ENCODE peak calls at places on chromosomes 11 and 22, in nine cellular contexts. S is sigmoid colon, Q is tibial nerve, T is HCT116, A is spleen, B is ovary, E is adrenal gland, W is IMR-90, Y is body of pancreas. F is an unnamed sample.

GRCh38 chr11:68664906-68665305 is 19.4 kb upstream of the GAL start:
- DNase-seq in S (peak), Q (no peak), T (no peak), A (peak), B (no peak), E (no peak), W (no peak), Y (no peak), F (no peak)

GRCh38 chr22:49212466-49212865 is 615.2 kb downstream of the BRD1 start:
- DNase-seq in S (peak), Q (no peak), T (no peak), A (peak), B (peak), E (peak), W (no peak), Y (peak), F (no peak)

GRCh38 chr22:19745155-19746133 is 15.1 kb upstream of the TBX1 start:
- DNase-seq in S (no peak), Q (no peak), T (no peak), A (no peak), B (no peak), E (no peak), W (no peak), Y (no peak), F (no peak)

GRCh38 chr22:31945971-31946680 is 1.8 kb downstream of the YWHAH start:
- DNase-seq in S (no peak), Q (no peak), T (no peak), A (peak), B (no peak), E (no peak), W (peak), Y (peak), F (no peak)

GRCh38 chr22:20298803-20299735 is 20.8 kb downstream of the DGCR6L start:
- DNase-seq in S (peak), Q (peak), T (peak), A (peak), B (peak), E (peak), W (peak), Y (peak), F (peak)

GRCh38 chr11:13184295-13184794 is 93.2 kb upstream of the BMAL1 start:
- DNase-seq in S (no peak), Q (no peak), T (no peak), A (no peak), B (no peak), E (no peak), W (no peak), Y (no peak), F (no peak)

GRCh38 chr11:73404048-73404447 is 27.8 kb downstream of the RELT start:
- DNase-seq in S (peak), Q (peak), T (peak), A (peak), B (peak), E (peak), W (peak), Y (peak), F (no peak)

GRCh38 chr11:70414341-70415100 is 16.2 kb downstream of the CTTN start:
- DNase-seq in S (no peak), Q (no peak), T (no peak), A (no peak), B (no peak), E (no peak), W (no peak), Y (no peak), F (no peak)

GRCh38 chr11:122655527-122656072 is at the start of gene UBASH3B:
- DNase-seq in S (peak), Q (peak), T (peak), A (peak), B (peak), E (peak), W (peak), Y (peak), F (peak)

GRCh38 chr11:86916330-86916729 is 38.9 kb downstream of the FZD4 start:
- DNase-seq in S (no peak), Q (no peak), T (peak), A (no peak), B (no peak), E (no peak), W (peak), Y (no peak), F (no peak)

GRCh38 chr22:28171135-28171534 is 252.1 kb upstream of the PITPNB start:
- DNase-seq in S (no peak), Q (no peak), T (no peak), A (no peak), B (no peak), E (no peak), W (no peak), Y (no peak), F (no peak)

GRCh38 chr11:10666556-10666955 is 27.0 kb downstream of the IRAG1 start:
- DNase-seq in S (no peak), Q (no peak), T (no peak), A (no peak), B (no peak), E (no peak), W (peak), Y (no peak), F (no peak)

GRCh38 chr11:96878299-96879051 is 488.7 kb downstream of the JRKL start:
- DNase-seq in S (peak), Q (no peak), T (no peak), A (no peak), B (no peak), E (no peak), W (no peak), Y (no peak), F (no peak)

GRCh38 chr11:45233121-45233803 is 52.9 kb downstream of the SYT13 start:
- DNase-seq in S (peak), Q (peak), T (peak), A (peak), B (peak), E (peak), W (peak), Y (peak), F (peak)

GRCh38 chr11:34620820-34621792 is at the start of gene EHF:
- DNase-seq in S (no peak), Q (no peak), T (no peak), A (no peak), B (no peak), E (no peak), W (no peak), Y (peak), F (peak)

GRCh38 chr22:36379593-36380361 is 8.0 kb downstream of the MYH9 start:
- DNase-seq in S (no peak), Q (no peak), T (no peak), A (peak), B (no peak), E (no peak), W (peak), Y (no peak), F (no peak)

GRCh38 chr11:125594958-125595357 is 2.3 kb downstream of the STT3A start:
- DNase-seq in S (no peak), Q (no peak), T (no peak), A (no peak), B (no peak), E (no peak), W (no peak), Y (no peak), F (no peak)

GRCh38 chr11:125591659-125592304 is 870 bp upstream of the STT3A start:
- DNase-seq in S (peak), Q (no peak), T (no peak), A (peak), B (peak), E (peak), W (peak), Y (peak), F (peak)

GRCh38 chr11:125588505-125588904 is 4.1 kb upstream of the STT3A start:
- DNase-seq in S (no peak), Q (no peak), T (peak), A (no peak), B (no peak), E (no peak), W (peak), Y (no peak), F (no peak)

GRCh38 chr11:125593113-125593761 is 585 bp downstream of the STT3A start:
- DNase-seq in S (no peak), Q (no peak), T (peak), A (no peak), B (no peak), E (no peak), W (peak), Y (peak), F (peak)

GRCh38 chr11:125592305-125593112 is at the start of gene STT3A:
- DNase-seq in S (peak), Q (peak), T (peak), A (peak), B (peak), E (peak), W (peak), Y (peak), F (peak)
- TF ChIP-seq POLR2A in S (peak), Q (peak), T (peak), A (peak), B (peak), E (peak), W (peak), Y (peak), F (peak)

GRCh38 chr11:6389921-6390717 is at the start of gene SMPD1:
- DNase-seq in S (peak), Q (peak), T (peak), A (peak), B (peak), E (peak), W (peak), Y (peak), F (peak)
- TF ChIP-seq POLR2A in S (peak), Q (peak), T (no peak), A (peak), B (no peak), E (peak), W (peak), Y (peak), F (peak)

GRCh38 chr11:108206969-108207682 is 15.3 kb downstream of the NPAT start:
- DNase-seq in S (no peak), Q (no peak), T (no peak), A (no peak), B (no peak), E (no peak), W (no peak), Y (no peak), F (no peak)

GRCh38 chr11:108207683-108208060 is 14.8 kb downstream of the NPAT start:
- DNase-seq in S (no peak), Q (no peak), T (no peak), A (no peak), B (no peak), E (no peak), W (no peak), Y (no peak), F (no peak)

GRCh38 chr11:108204918-108205499 is 17.4 kb downstream of the NPAT start:
- DNase-seq in S (no peak), Q (no peak), T (no peak), A (no peak), B (no peak), E (no peak), W (no peak), Y (no peak), F (no peak)

GRCh38 chr11:108204376-108204775 is 18.1 kb downstream of the NPAT start:
- DNase-seq in S (no peak), Q (no peak), T (no peak), A (no peak), B (no peak), E (no peak), W (no peak), Y (no peak), F (no peak)

DNA sequence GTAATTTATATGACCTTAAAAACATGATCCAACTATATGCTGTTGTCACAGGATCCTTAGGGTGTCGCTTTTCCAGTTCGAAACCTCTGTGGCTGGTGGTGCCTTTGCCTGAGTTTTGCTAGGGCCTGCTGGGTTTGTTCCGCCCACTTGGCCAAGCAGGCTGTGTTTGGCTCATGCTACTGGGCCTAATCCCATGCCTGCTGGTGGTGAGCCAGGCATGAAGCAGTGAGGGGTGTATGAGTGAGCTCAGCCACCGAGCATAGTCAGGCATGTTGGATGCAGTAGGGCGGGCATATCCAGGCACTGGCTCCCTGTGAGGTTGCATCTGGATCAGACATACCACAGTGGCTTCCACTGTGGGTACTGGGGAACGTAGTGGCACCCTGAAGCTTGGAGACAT is 16.3 kb downstream of the NPAT start:
- DNase-seq in S (no peak), Q (no peak), T (no peak), A (no peak), B (no peak), E (no peak), W (no peak), Y (no peak), F (no peak)
- TF ChIP-seq POLR2A in S (no peak), Q (no peak), T (no peak), A (no peak), B (no peak), E (no peak), W (no peak), Y (no peak), F (no peak)

GRCh38 chr11:65860278-65861164 is at the start of gene MUS81:
- DNase-seq in S (peak), Q (peak), T (peak), A (peak), B (peak), E (peak), W (peak), Y (peak), F (peak)
- TF ChIP-seq POLR2A in S (peak), Q (peak), T (no peak), A (peak), B (peak), E (no peak), W (peak), Y (peak), F (peak)

F was measured in prostate gland.